ENCODE peak calls at places on chromosome 4, in six cellular contexts. V, I, L, S, M and F are unnamed samples.

GRCh38 chr4:9703391-9703790 is 78.0 kb upstream of the DRD5 start:
- DNase-seq in I (no peak), L (peak), V (no peak), S (peak), M (peak), F (no peak)

GRCh38 chr4:78818530-78818929 is 42.4 kb downstream of the BMP2K start:
- DNase-seq in I (no peak), S (no peak), M (no peak), V (no peak), L (no peak), F (no peak)

GRCh38 chr4:33060873-33061542 is 2340.8 kb downstream of the PCDH7 start:
- DNase-seq in L (peak), S (peak), I (peak), M (peak), V (no peak), F (peak)

GRCh38 chr4:112908511-112908910 is 140.9 kb upstream of the ANK2 start:
- DNase-seq in I (no peak), M (no peak), L (peak), V (no peak), S (no peak), F (peak)

GRCh38 chr4:121195649-121196048 is 31.5 kb upstream of the TNIP3 start:
- DNase-seq in I (no peak), M (no peak), V (no peak), S (no peak), L (no peak), F (no peak)

GRCh38 chr4:86032476-86033022 is 327.3 kb downstream of the MAPK10 start:
- DNase-seq in V (peak), I (no peak), S (peak), M (no peak), L (no peak), F (peak)

GRCh38 chr4:176238819-176239218 is 30.2 kb downstream of the ASB5 start:
- DNase-seq in M (no peak), V (no peak), S (peak), I (no peak), L (no peak), F (peak)

GRCh38 chr4:3461515-3462291 is 1.4 kb upstream of the DOK7 start:
- DNase-seq in I (no peak), L (no peak), M (peak), V (no peak), S (no peak), F (no peak)

GRCh38 chr4:109915385-109916002 is 2.8 kb downstream of the EGF start:
- DNase-seq in I (no peak), S (no peak), V (no peak), L (no peak), M (no peak), F (no peak)

GRCh38 chr4:83113429-83113786 is 1.1 kb downstream of the PLAC8 start:
- DNase-seq in M (no peak), I (no peak), V (no peak), L (no peak), S (no peak), F (no peak)

GRCh38 chr4:159012381-159012780 is 90.5 kb upstream of the RAPGEF2 start:
- DNase-seq in M (no peak), S (peak), L (no peak), I (no peak), V (no peak), F (no peak)

GRCh38 chr4:148503681-148504080 is 61.5 kb upstream of the NR3C2 start:
- DNase-seq in M (no peak), V (no peak), S (no peak), L (no peak), I (no peak), F (no peak)

GRCh38 chr4:65007841-65008439 is 598.7 kb upstream of the TECRL start:
- DNase-seq in V (no peak), L (peak), I (no peak), M (no peak), S (no peak), F (peak)

GRCh38 chr4:160772668-160773067 is 1391.1 kb downstream of the FSTL5 start:
- DNase-seq in V (no peak), L (no peak), S (no peak), I (no peak), M (no peak), F (peak)

GRCh38 chr4:169156392-169156791 is 114.4 kb downstream of the SH3RF1 start:
- DNase-seq in M (no peak), I (no peak), L (no peak), S (no peak), V (no peak), F (no peak)

GRCh38 chr4:7722716-7723115 is 216.9 kb downstream of the AFAP1 start:
- DNase-seq in S (no peak), I (no peak), M (no peak), V (no peak), L (no peak), F (no peak)

GRCh38 chr4:41514765-41515481 is 23.0 kb upstream of the LIMCH1 start:
- DNase-seq in S (no peak), M (no peak), L (no peak), V (no peak), I (no peak), F (no peak)

GRCh38 chr4:56930638-56931037 is 22.9 kb downstream of the REST start:
- DNase-seq in I (no peak), S (no peak), L (no peak), V (no peak), M (no peak), F (no peak)

GRCh38 chr4:107930821-107931774 is at the start of gene CYP2U1:
- DNase-seq in L (peak), M (peak), I (peak), V (peak), S (peak), F (peak)
- TF ChIP-seq CTCF in L (peak), M (no peak), I (no peak), V (peak), S (no peak), F (no peak)

GRCh38 chr4:153117554-153117953 is 86.7 kb upstream of the TRIM2 start:
- DNase-seq in M (no peak), I (no peak), S (no peak), V (no peak), L (no peak), F (no peak)

GRCh38 chr4:153114771-153115321 is 89.4 kb upstream of the TRIM2 start:
- DNase-seq in L (no peak), S (peak), M (no peak), V (no peak), I (no peak), F (peak)

GRCh38 chr4:153116801-153117200 is 87.4 kb upstream of the TRIM2 start:
- DNase-seq in V (no peak), I (no peak), M (no peak), S (no peak), L (no peak), F (no peak)

GRCh38 chr4:153115322-153116100 is 88.7 kb upstream of the TRIM2 start:
- DNase-seq in S (peak), M (peak), V (no peak), I (no peak), L (no peak), F (peak)

GRCh38 chr4:153116101-153116680 is 88.1 kb upstream of the TRIM2 start:
- DNase-seq in S (no peak), M (no peak), I (no peak), V (no peak), L (no peak), F (no peak)
- H3K4me3 ChIP-seq in S (peak), M (peak), I (no peak), V (no peak), L (no peak), F (no peak)

GRCh38 chr4:20248155-20248558 is 3.5 kb upstream of the SLIT2 start:
- DNase-seq in L (no peak), S (peak), M (no peak), V (no peak), I (peak), F (peak)

GRCh38 chr4:20251061-20251795 is 477 bp upstream of the SLIT2 start:
- DNase-seq in M (no peak), S (no peak), L (no peak), I (no peak), V (no peak), F (peak)

GRCh38 chr4:20251796-20252655 is at the start of gene SLIT2:
- DNase-seq in I (peak), V (peak), M (peak), S (peak), L (peak), F (peak)

GRCh38 chr4:20252656-20253271 is 1.1 kb downstream of the SLIT2 start:
- DNase-seq in I (no peak), M (peak), L (peak), V (peak), S (peak), F (peak)

DNA sequence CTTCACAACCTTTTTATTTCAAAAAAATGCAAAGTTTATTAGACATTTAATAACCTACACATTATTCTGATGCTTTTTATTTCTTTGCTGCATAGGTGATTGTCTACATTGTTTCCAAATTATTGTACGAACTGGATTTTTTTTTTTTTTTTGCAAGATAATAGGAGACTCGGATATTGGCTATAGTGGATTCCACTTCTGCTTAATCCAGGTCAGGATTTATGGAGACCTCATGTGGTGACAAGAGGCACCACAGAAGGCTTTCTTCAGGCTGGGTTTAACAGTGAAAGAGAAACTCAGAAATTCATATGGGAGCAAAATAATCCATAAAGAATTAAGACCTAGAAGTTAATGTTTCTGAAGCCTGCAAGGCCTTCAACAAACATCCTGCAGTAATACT is 2.4 kb upstream of the SLIT2 start:
- DNase-seq in I (no peak), V (no peak), L (no peak), S (peak), M (no peak), F (peak)
- TF ChIP-seq CTCF in I (peak), V (peak), L (peak), S (peak), M (no peak), F (peak)

DNA sequence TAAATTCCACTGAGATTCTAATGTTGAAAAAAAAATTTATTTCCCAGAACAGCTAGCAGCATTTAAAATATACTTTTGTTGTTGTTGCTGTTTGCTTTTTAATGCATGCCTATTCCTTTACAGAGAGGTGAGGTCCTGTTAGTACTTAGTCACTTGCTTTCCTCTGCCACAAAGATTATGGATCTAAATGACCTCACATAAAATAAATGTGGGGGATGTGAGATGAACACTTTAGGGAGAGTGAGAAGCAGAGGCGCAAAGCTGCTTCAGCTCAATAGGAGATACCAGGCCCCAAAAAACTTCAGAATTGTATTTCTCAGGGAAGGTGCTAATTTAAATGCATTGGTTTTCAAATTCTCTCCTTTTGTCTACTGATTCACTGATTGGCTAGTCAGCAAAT is 4.0 kb downstream of the LDB2 start:
- DNase-seq in V (no peak), S (no peak), M (no peak), I (no peak), L (no peak), F (no peak)
- H3K4me3 ChIP-seq in V (no peak), S (no peak), M (no peak), I (no peak), L (no peak), F (no peak)

GRCh38 chr4:186621959-186622553 is 66.7 kb upstream of the MTNR1A start:
- DNase-seq in I (peak), L (no peak), M (no peak), S (peak), V (no peak), F (peak)
- TF ChIP-seq CTCF in I (peak), L (no peak), M (no peak), S (peak), V (peak), F (peak)

DNA sequence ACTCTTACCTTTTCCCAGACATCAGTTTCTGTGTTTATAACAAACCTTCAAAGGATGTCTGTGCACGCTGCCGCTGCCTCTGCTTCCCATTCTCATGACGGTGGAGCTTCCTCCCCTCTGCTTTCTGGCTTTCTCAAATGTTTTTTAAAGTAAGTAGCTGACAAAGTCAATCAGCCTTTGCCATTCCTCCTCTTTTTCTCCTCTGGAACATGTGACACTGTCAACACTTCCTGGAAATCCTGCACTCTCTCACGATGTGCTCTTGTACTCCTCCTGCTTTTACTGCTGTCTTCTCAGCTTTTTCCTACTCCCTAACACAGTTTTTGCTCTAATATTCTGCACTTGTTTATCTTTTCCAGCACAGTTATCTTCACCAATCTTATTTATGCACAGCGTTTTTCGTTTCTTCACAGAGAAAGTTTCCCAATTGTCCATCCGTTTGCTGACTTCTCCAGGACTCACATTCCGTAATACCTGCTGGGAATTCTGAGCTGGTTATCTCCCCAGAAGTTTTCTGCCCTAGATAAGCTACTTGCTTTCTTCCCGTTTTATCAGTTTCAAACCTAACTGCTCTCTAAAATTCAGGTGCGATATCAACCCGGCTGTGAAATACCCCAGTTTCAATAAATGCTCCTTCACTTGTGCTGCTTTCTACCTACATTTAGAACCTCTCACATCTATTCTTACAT is 465.6 kb upstream of the AGA start:
- DNase-seq in I (no peak), L (peak), S (no peak), V (no peak), M (no peak), F (no peak)
- H3K4me3 ChIP-seq in I (no peak), L (peak), S (no peak), V (no peak), M (no peak), F (no peak)